ENCODE peak calls at places on chromosomes 6 and 20, in five cellular contexts. F, U, W, R and D are unnamed samples.

GRCh38 chr6:12577124-12577845 is 139.3 kb upstream of the PHACTR1 start:
- DNase-seq in R (no peak), F (no peak), U (no peak), W (no peak), D (no peak)

GRCh38 chr6:20472748-20473147 is 61.5 kb upstream of the CDKAL1 start:
- DNase-seq in F (no peak), R (no peak), U (no peak), W (no peak), D (no peak)

GRCh38 chr6:19608546-19608945 is 228.6 kb upstream of the ID4 start:
- DNase-seq in R (no peak), W (no peak), U (no peak), F (no peak), D (no peak)

GRCh38 chr6:38194589-38194988 is 375.1 kb downstream of the ZFAND3 start:
- DNase-seq in R (no peak), W (no peak), U (no peak), F (no peak), D (no peak)

GRCh38 chr6:149405823-149406765 is 6.0 kb downstream of the SUMO4 start:
- DNase-seq in U (no peak), F (no peak), R (no peak), W (no peak), D (no peak)

GRCh38 chr20:1072258-1072657 is 46.1 kb upstream of the PSMF1 start:
- DNase-seq in W (no peak), F (no peak), R (no peak), U (no peak), D (no peak)

GRCh38 chr6:128412680-128413079 is 107.7 kb downstream of the PTPRK start:
- DNase-seq in R (no peak), F (no peak), U (no peak), W (no peak), D (no peak)

GRCh38 chr6:55643868-55644267 is 64.9 kb upstream of the HMGCLL1 start:
- DNase-seq in F (no peak), U (no peak), R (no peak), W (no peak), D (no peak)

GRCh38 chr6:164005312-164005711 is 590.8 kb downstream of the QKI start:
- DNase-seq in F (no peak), R (no peak), W (no peak), U (no peak), D (no peak)

GRCh38 chr6:160500639-160501038 is 152.5 kb downstream of the SLC22A3 start:
- DNase-seq in U (no peak), F (no peak), W (no peak), R (no peak), D (no peak)

GRCh38 chr6:39224058-39224457 is 5.2 kb downstream of the KCNK5 start:
- DNase-seq in W (no peak), F (no peak), R (no peak), U (no peak), D (no peak)

GRCh38 chr6:134235937-134236751 is 81.8 kb downstream of the SGK1 start:
- DNase-seq in R (no peak), U (no peak), F (no peak), W (no peak), D (peak)

GRCh38 chr20:62581806-62582205 is 60.5 kb upstream of the SLCO4A1 start:
- DNase-seq in U (no peak), W (no peak), F (no peak), R (no peak), D (no peak)

GRCh38 chr20:62585571-62585970 is 56.7 kb upstream of the SLCO4A1 start:
- DNase-seq in F (no peak), R (no peak), W (no peak), U (no peak), D (no peak)

GRCh38 chr20:62581308-62581707 is 61.0 kb upstream of the SLCO4A1 start:
- DNase-seq in R (no peak), F (no peak), U (no peak), W (no peak), D (no peak)

GRCh38 chr20:62584671-62585512 is 57.4 kb upstream of the SLCO4A1 start:
- DNase-seq in F (no peak), R (no peak), W (no peak), U (no peak), D (no peak)

DNA sequence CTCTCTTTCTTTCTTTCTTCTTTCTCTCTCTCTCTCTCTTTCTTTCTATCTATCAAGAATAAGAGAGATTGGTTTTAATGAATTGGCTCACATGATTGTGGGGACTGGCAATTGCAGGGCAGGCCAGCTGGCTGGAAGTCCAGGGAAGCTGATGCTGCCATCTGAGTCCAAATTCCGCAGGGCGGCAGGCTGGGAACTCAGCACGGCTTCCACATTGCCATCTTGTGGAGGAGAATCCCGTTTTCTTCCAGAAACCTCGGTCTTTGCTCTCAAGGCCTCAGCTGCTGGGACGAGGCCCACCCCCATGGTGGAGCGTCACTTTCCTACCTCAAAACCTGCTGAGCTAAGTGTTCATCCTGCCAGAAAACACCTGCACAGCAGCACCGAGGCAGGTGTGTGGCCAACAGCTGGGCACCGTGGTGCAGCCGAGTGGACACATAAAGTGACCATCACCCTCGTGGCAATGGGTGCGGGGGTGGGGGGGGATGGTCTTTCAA is 58.8 kb upstream of the SLCO4A1 start:
- DNase-seq in R (no peak), W (no peak), U (no peak), F (no peak), D (no peak)
- TF ChIP-seq SIN3A in R (no peak), W (no peak), U (no peak), F (no peak), D (no peak)

GRCh38 chr6:4664117-4664626 is 112.0 kb upstream of the CDYL start:
- DNase-seq in W (no peak), F (no peak), U (no peak), R (no peak), D (no peak)
- TF ChIP-seq SIN3A in W (no peak), F (no peak), U (no peak), R (no peak), D (no peak)

GRCh38 chr6:16739329-16739801 is 21.9 kb downstream of the ATXN1 start:
- DNase-seq in W (no peak), F (no peak), R (no peak), U (peak), D (no peak)

GRCh38 chr6:16743661-16744210 is 17.5 kb downstream of the ATXN1 start:
- DNase-seq in U (no peak), W (no peak), R (no peak), F (no peak), D (no peak)

GRCh38 chr6:16737926-16738325 is 23.3 kb downstream of the ATXN1 start:
- DNase-seq in F (no peak), W (no peak), R (no peak), U (no peak), D (no peak)

GRCh38 chr6:16741112-16742016 is 19.9 kb downstream of the ATXN1 start:
- DNase-seq in R (no peak), F (no peak), U (no peak), W (no peak), D (no peak)

DNA sequence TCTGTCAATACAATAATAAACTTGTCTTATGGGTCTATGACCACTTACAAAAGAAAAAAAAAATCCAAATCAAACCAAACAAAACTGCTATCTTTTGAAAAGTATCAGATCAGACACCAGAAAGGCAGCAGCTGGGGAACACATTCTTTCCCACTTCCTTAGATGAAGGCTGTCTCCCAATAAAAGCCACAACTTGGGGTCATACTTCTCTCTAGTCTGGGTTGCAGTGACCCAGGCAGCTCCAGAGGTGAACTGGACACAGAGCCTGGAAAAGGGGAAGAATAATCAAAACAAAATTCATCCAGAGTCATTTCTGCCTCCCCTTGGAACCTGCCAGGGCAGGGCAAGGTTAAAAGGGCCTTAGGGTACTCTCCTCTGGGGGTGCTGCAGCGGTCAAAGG is 19.1 kb downstream of the ATXN1 start:
- DNase-seq in U (no peak), F (no peak), W (no peak), R (no peak), D (no peak)
- TF ChIP-seq SIN3A in U (no peak), F (no peak), W (no peak), R (no peak), D (no peak)

DNA sequence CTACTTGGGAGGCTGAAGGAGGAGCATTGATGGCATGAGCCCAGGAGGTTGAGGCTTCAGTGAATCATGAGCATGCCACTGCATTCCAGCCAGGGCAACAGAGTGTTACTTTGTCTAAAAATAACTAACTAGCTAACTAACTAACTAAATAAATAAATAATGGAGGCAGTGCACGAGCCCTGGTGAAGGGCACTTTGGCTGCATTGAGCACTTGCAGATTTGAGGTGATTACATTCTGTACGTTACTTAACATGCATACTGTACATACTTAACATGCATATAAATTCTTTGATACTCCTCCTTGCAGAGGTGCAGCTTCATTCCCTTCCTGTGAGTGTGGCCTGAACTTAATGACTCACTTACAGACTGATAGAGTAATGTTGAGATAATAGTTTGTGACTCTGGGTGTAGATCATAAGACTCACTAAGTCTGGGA is 10.7 kb downstream of the HLA-A start:
- DNase-seq in R (no peak), F (peak), U (no peak), W (no peak), D (no peak)
- TF ChIP-seq SIN3A in R (no peak), F (peak), U (no peak), W (no peak), D (no peak)

GRCh38 chr6:141726158-141726557 is 406.6 kb upstream of the GJE1 start:
- DNase-seq in W (no peak), F (no peak), R (no peak), U (no peak), D (no peak)
- TF ChIP-seq SIN3A in W (no peak), F (no peak), R (no peak), U (no peak), D (no peak)

GRCh38 chr6:7143161-7143974 is 35.6 kb downstream of the RREB1 start:
- DNase-seq in R (no peak), W (no peak), F (no peak), U (peak), D (no peak)

GRCh38 chr6:7139835-7140470 is 32.2 kb downstream of the RREB1 start:
- DNase-seq in W (no peak), R (no peak), F (no peak), U (peak), D (no peak)

GRCh38 chr6:7140631-7141366 is 33.0 kb downstream of the RREB1 start:
- DNase-seq in R (no peak), W (peak), U (peak), F (peak), D (no peak)

GRCh38 chr6:7144810-7145209 is 37.0 kb downstream of the RREB1 start:
- DNase-seq in W (no peak), R (no peak), F (no peak), U (no peak), D (no peak)

GRCh38 chr6:7142228-7142801 is 34.6 kb downstream of the RREB1 start:
- DNase-seq in R (no peak), W (no peak), F (no peak), U (no peak), D (no peak)
- TF ChIP-seq SIN3A in R (no peak), W (no peak), F (no peak), U (no peak), D (no peak)